ENCODE peak calls at places on chromosomes 4 and X, in nine cellular contexts. M is mammary epithelial cell; D is B cell; E is neural progenitor cell; X is nucleus accumbens; S is iris pigment epithelial cell; F is stimulated activated CD4-positive, alpha-beta T cell treated with anti-CD3 and anti-CD28 coated beads, TNF-alpha, amount 100 ng/mL, for 48 hours; B is left colon; K is left lung. G is an unnamed sample.
A peak's percentile ranks its signal among the peaks of the same experiment; 100 is the strongest.

GRCh38 chrX:56233682-56234081 is 1.5 kb downstream of the KLF8 start:
- DNase-seq in M (peak; percentile 81), D (peak; percentile 45), E (peak; percentile 64), X (no peak), S (no peak), F (no peak), B (peak; percentile 45), K (peak; percentile 74), G (peak; percentile 8)

GRCh38 chr4:112297495-112297894 is 326 bp downstream of the ALPK1 start:
- DNase-seq in M (no peak), D (no peak), E (no peak), X (no peak), S (no peak), F (no peak), B (no peak), K (no peak), G (no peak)

GRCh38 chrX:39755152-39756032 is 342.4 kb downstream of the BCOR start:
- DNase-seq in M (peak; percentile 89), D (no peak), E (peak; percentile 68), X (no peak), S (peak; percentile 94), F (no peak), B (peak; percentile 69), K (peak; percentile 75), G (no peak)

GRCh38 chrX:16843208-16843909 is 26.8 kb downstream of the RBBP7 start:
- DNase-seq in M (no peak), D (no peak), E (no peak), X (no peak), S (no peak), F (no peak), B (no peak), K (no peak), G (peak; percentile 86)

GRCh38 chr4:151669990-151670389 is 90.8 kb downstream of the GATB start:
- DNase-seq in M (no peak), D (no peak), E (no peak), X (no peak), S (no peak), F (no peak), B (no peak), K (no peak), G (no peak)

GRCh38 chr4:13262816-13263215 is 221.3 kb downstream of the RAB28 start:
- DNase-seq in M (no peak), D (no peak), E (no peak), X (no peak), S (no peak), F (no peak), B (no peak), K (no peak), G (no peak)

GRCh38 chrX:66489339-66489738 is 149.5 kb downstream of the EDA2R start:
- DNase-seq in M (no peak), D (no peak), E (no peak), X (no peak), S (no peak), F (no peak), B (no peak), K (no peak), G (no peak)

GRCh38 chrX:130566028-130566683 is 164.4 kb downstream of the RBMX2 start:
- DNase-seq in M (peak; percentile 1), D (no peak), E (no peak), X (no peak), S (no peak), F (no peak), B (no peak), K (no peak), G (no peak)

GRCh38 chrX:136574548-136574947 is 42.5 kb downstream of the VGLL1 start:
- DNase-seq in M (no peak), D (no peak), E (no peak), X (no peak), S (no peak), F (no peak), B (no peak), K (no peak), G (peak; percentile 80)

GRCh38 chr4:150010525-150011126 is 67.6 kb upstream of the DCLK2 start:
- DNase-seq in M (peak; percentile 52), D (peak; percentile 45), E (peak; percentile 60), X (no peak), S (peak; percentile 60), F (no peak), B (peak; percentile 49), K (no peak), G (peak; percentile 78)

GRCh38 chr4:110633358-110634319 is 10.8 kb upstream of the PITX2 start:
- DNase-seq in M (no peak), D (no peak), E (peak; percentile 55), X (no peak), S (peak; percentile 53), F (no peak), B (no peak), K (no peak), G (no peak)

GRCh38 chr4:721261-722171 is 15.9 kb downstream of the PCGF3 start:
- DNase-seq in M (peak; percentile 62), D (no peak), E (no peak), X (no peak), S (no peak), F (no peak), B (peak; percentile 53), K (no peak), G (no peak)

GRCh38 chrX:148134578-148134977 is 153.4 kb downstream of the FMR1NB start:
- DNase-seq in M (no peak), D (no peak), E (no peak), X (no peak), S (no peak), F (no peak), B (no peak), K (no peak), G (no peak)

GRCh38 chr4:183255487-183255886 is 64.6 kb downstream of the CLDN22 start:
- DNase-seq in M (no peak), D (no peak), E (no peak), X (no peak), S (no peak), F (no peak), B (no peak), K (no peak), G (no peak)

GRCh38 chr4:27018076-27018475 is 157.4 kb downstream of the STIM2 start:
- DNase-seq in M (no peak), D (no peak), E (no peak), X (no peak), S (no peak), F (no peak), B (no peak), K (no peak), G (no peak)

GRCh38 chr4:147547314-147548056 is 66.6 kb downstream of the EDNRA start:
- DNase-seq in M (peak; percentile 63), D (no peak), E (no peak), X (no peak), S (peak; percentile 88), F (no peak), B (no peak), K (no peak), G (no peak)

GRCh38 chrX:129540725-129541184 is 696 bp downstream of the OCRL start:
- DNase-seq in M (peak; percentile 6), D (no peak), E (no peak), X (no peak), S (no peak), F (no peak), B (peak; percentile 33), K (no peak), G (no peak)

GRCh38 chrX:45322820-45323219 is 122.1 kb upstream of the DIPK2B start:
- DNase-seq in M (peak; percentile 46), D (no peak), E (no peak), X (no peak), S (peak; percentile 46), F (no peak), B (no peak), K (no peak), G (peak; percentile 0)

GRCh38 chr4:1578968-1579833 is 104.9 kb downstream of the FAM53A start:
- DNase-seq in M (peak; percentile 52), D (peak; percentile 68), E (peak; percentile 85), X (no peak), S (peak; percentile 73), F (peak; percentile 64), B (peak; percentile 79), K (peak; percentile 86), G (peak; percentile 57)

GRCh38 chrX:12771445-12772069 is 19.7 kb upstream of the PRPS2 start:
- DNase-seq in M (no peak), D (peak; percentile 62), E (peak; percentile 84), X (no peak), S (peak; percentile 36), F (peak; percentile 29), B (peak; percentile 73), K (peak; percentile 55), G (peak; percentile 77)

GRCh38 chrX:38882894-38883620 is 81.8 kb downstream of the MID1IP1 start:
- DNase-seq in M (peak; percentile 93), D (no peak), E (no peak), X (no peak), S (peak; percentile 47), F (no peak), B (no peak), K (peak; percentile 37), G (no peak)

GRCh38 chrX:28787206-28787605 is 200.0 kb downstream of the IL1RAPL1 start:
- DNase-seq in M (peak; percentile 65), D (no peak), E (no peak), X (no peak), S (peak; percentile 82), F (no peak), B (no peak), K (no peak), G (no peak)

GRCh38 chr4:102503301-102503746 is 2.2 kb downstream of the NFKB1 start:
- DNase-seq in M (no peak), D (no peak), E (no peak), X (no peak), S (no peak), F (no peak), B (no peak), K (no peak), G (no peak)

GRCh38 chr4:75831856-75832405 is 70.3 kb downstream of the PPEF2 start:
- DNase-seq in M (no peak), D (no peak), E (peak; percentile 16), X (no peak), S (no peak), F (no peak), B (no peak), K (peak; percentile 37), G (peak; percentile 33)

GRCh38 chr4:7699040-7699439 is 240.6 kb downstream of the AFAP1 start:
- DNase-seq in M (peak; percentile 74), D (no peak), E (no peak), X (no peak), S (peak; percentile 71), F (no peak), B (no peak), K (peak; percentile 48), G (no peak)

GRCh38 chr4:41213563-41214157 is 682 bp downstream of the APBB2 start:
- DNase-seq in M (peak; percentile 20), D (no peak), E (no peak), X (no peak), S (no peak), F (no peak), B (peak; percentile 45), K (no peak), G (peak; percentile 52)

GRCh38 chrX:149527705-149528104 is 13.1 kb upstream of the EOLA1 start:
- DNase-seq in M (no peak), D (no peak), E (peak; percentile 11), X (no peak), S (peak; percentile 34), F (no peak), B (no peak), K (no peak), G (peak; percentile 34)

GRCh38 chr4:100106982-100107381 is 83.3 kb downstream of the DDIT4L start:
- DNase-seq in M (no peak), D (peak; percentile 79), E (no peak), X (no peak), S (no peak), F (no peak), B (no peak), K (no peak), G (no peak)

GRCh38 chr4:54879576-54879975 is 221.8 kb downstream of the KIT start:
- DNase-seq in M (peak; percentile 18), D (no peak), E (no peak), X (no peak), S (peak; percentile 55), F (no peak), B (no peak), K (no peak), G (no peak)

GRCh38 chr4:508675-509373 is 9.8 kb downstream of the PIGG start:
- DNase-seq in M (no peak), D (no peak), E (no peak), X (no peak), S (peak; percentile 8), F (no peak), B (no peak), K (no peak), G (no peak)

GRCh38 chrX:150502979-150503897 is 65.2 kb upstream of the MTM1 start:
- DNase-seq in M (no peak), D (no peak), E (no peak), X (no peak), S (no peak), F (no peak), B (no peak), K (no peak), G (no peak)

G was measured in NCI-H82.